ENCODE peak calls at places on chromosomes 3 and 15, in ten cellular contexts. One of them, this sample, is unnamed.

GRCh38 chr3:142498397-142499180 is 50.8 kb upstream of the XRN1 start:
- DNase-seq in bronchial epithelial cell: no peak
- DNase-seq in stimulated activated naive B cell treated with anti-CD40 and anti-IgM and Interleukin-4, amounts not matched to agents 10 μg/mL and 1 μg/mL and 100 μg/mL, for 72 hours: peak; percentile 1
- DNase-seq in GM13977: peak; percentile 23
- DNase-seq in lower leg skin: no peak
- DNase-seq in neural crest cell: no peak
- DNase-seq in Kasumi-1: no peak
- DNase-seq in H7: no peak
- DNase-seq in iris pigment epithelial cell: peak; percentile 70
- DNase-seq in fibroblast of lung: peak; percentile 31
- DNase-seq in this sample: no peak

GRCh38 chr3:190338717-190339116 is 16.5 kb upstream of the CLDN1 start:
- DNase-seq in fibroblast of lung: no peak
- DNase-seq in iris pigment epithelial cell: peak; percentile 44
- DNase-seq in H7: no peak
- DNase-seq in lower leg skin: no peak
- DNase-seq in bronchial epithelial cell: peak; percentile 98
- DNase-seq in Kasumi-1: no peak
- DNase-seq in neural crest cell: no peak
- DNase-seq in stimulated activated naive B cell treated with anti-CD40 and anti-IgM and Interleukin-4, amounts not matched to agents 10 μg/mL and 1 μg/mL and 100 μg/mL, for 72 hours: no peak
- DNase-seq in GM13977: no peak
- DNase-seq in this sample: no peak

GRCh38 chr15:76203766-76204557 is 107.3 kb downstream of the ETFA start:
- DNase-seq in iris pigment epithelial cell: no peak
- DNase-seq in GM13977: no peak
- DNase-seq in fibroblast of lung: no peak
- DNase-seq in H7: peak; percentile 57
- DNase-seq in lower leg skin: peak; percentile 67
- DNase-seq in stimulated activated naive B cell treated with anti-CD40 and anti-IgM and Interleukin-4, amounts not matched to agents 10 μg/mL and 1 μg/mL and 100 μg/mL, for 72 hours: no peak
- DNase-seq in bronchial epithelial cell: no peak
- DNase-seq in neural crest cell: no peak
- DNase-seq in Kasumi-1: no peak
- DNase-seq in this sample: no peak

GRCh38 chr3:47515864-47516319 is 2.4 kb upstream of the ELP6 start:
- DNase-seq in bronchial epithelial cell: no peak
- DNase-seq in iris pigment epithelial cell: peak; percentile 16
- DNase-seq in fibroblast of lung: no peak
- DNase-seq in GM13977: no peak
- DNase-seq in Kasumi-1: no peak
- DNase-seq in stimulated activated naive B cell treated with anti-CD40 and anti-IgM and Interleukin-4, amounts not matched to agents 10 μg/mL and 1 μg/mL and 100 μg/mL, for 72 hours: no peak
- DNase-seq in neural crest cell: no peak
- DNase-seq in H7: no peak
- DNase-seq in lower leg skin: no peak
- DNase-seq in this sample: no peak

GRCh38 chr3:162034368-162034767 is 537.8 kb downstream of the OTOL1 start:
- DNase-seq in Kasumi-1: no peak
- DNase-seq in GM13977: no peak
- DNase-seq in iris pigment epithelial cell: peak; percentile 67
- DNase-seq in H7: no peak
- DNase-seq in stimulated activated naive B cell treated with anti-CD40 and anti-IgM and Interleukin-4, amounts not matched to agents 10 μg/mL and 1 μg/mL and 100 μg/mL, for 72 hours: no peak
- DNase-seq in fibroblast of lung: peak; percentile 44
- DNase-seq in bronchial epithelial cell: no peak
- DNase-seq in lower leg skin: no peak
- DNase-seq in neural crest cell: no peak
- DNase-seq in this sample: no peak

GRCh38 chr3:128273116-128273840 is 120.0 kb downstream of the EEFSEC start:
- DNase-seq in Kasumi-1: no peak
- DNase-seq in iris pigment epithelial cell: no peak
- DNase-seq in neural crest cell: no peak
- DNase-seq in lower leg skin: peak; percentile 65
- DNase-seq in bronchial epithelial cell: no peak
- DNase-seq in stimulated activated naive B cell treated with anti-CD40 and anti-IgM and Interleukin-4, amounts not matched to agents 10 μg/mL and 1 μg/mL and 100 μg/mL, for 72 hours: no peak
- DNase-seq in GM13977: no peak
- DNase-seq in fibroblast of lung: no peak
- DNase-seq in H7: peak; percentile 54
- DNase-seq in this sample: no peak

GRCh38 chr3:51938780-51939425 is 2.8 kb downstream of the RRP9 start:
- DNase-seq in neural crest cell: no peak
- DNase-seq in stimulated activated naive B cell treated with anti-CD40 and anti-IgM and Interleukin-4, amounts not matched to agents 10 μg/mL and 1 μg/mL and 100 μg/mL, for 72 hours: no peak
- DNase-seq in iris pigment epithelial cell: no peak
- DNase-seq in fibroblast of lung: no peak
- DNase-seq in H7: peak; percentile 17
- DNase-seq in bronchial epithelial cell: no peak
- DNase-seq in Kasumi-1: no peak
- DNase-seq in GM13977: no peak
- DNase-seq in lower leg skin: peak; percentile 79
- DNase-seq in this sample: no peak

GRCh38 chr15:88375234-88375926 is 91.8 kb downstream of the MRPL46 start:
- DNase-seq in fibroblast of lung: peak; percentile 52
- DNase-seq in neural crest cell: no peak
- DNase-seq in Kasumi-1: no peak
- DNase-seq in bronchial epithelial cell: peak; percentile 12
- DNase-seq in stimulated activated naive B cell treated with anti-CD40 and anti-IgM and Interleukin-4, amounts not matched to agents 10 μg/mL and 1 μg/mL and 100 μg/mL, for 72 hours: no peak
- DNase-seq in iris pigment epithelial cell: peak; percentile 41
- DNase-seq in H7: peak; percentile 33
- DNase-seq in GM13977: no peak
- DNase-seq in lower leg skin: no peak
- DNase-seq in this sample: peak; percentile 8

GRCh38 chr3:178405456-178405970 is 130.7 kb upstream of the KCNMB2 start:
- DNase-seq in neural crest cell: no peak
- DNase-seq in stimulated activated naive B cell treated with anti-CD40 and anti-IgM and Interleukin-4, amounts not matched to agents 10 μg/mL and 1 μg/mL and 100 μg/mL, for 72 hours: no peak
- DNase-seq in iris pigment epithelial cell: no peak
- DNase-seq in H7: no peak
- DNase-seq in fibroblast of lung: peak; percentile 50
- DNase-seq in GM13977: no peak
- DNase-seq in bronchial epithelial cell: no peak
- DNase-seq in lower leg skin: no peak
- DNase-seq in Kasumi-1: no peak
- DNase-seq in this sample: no peak

GRCh38 chr15:80492409-80492808 is 88.2 kb downstream of the ARNT2 start:
- DNase-seq in neural crest cell: no peak
- DNase-seq in Kasumi-1: no peak
- DNase-seq in fibroblast of lung: no peak
- DNase-seq in lower leg skin: no peak
- DNase-seq in stimulated activated naive B cell treated with anti-CD40 and anti-IgM and Interleukin-4, amounts not matched to agents 10 μg/mL and 1 μg/mL and 100 μg/mL, for 72 hours: no peak
- DNase-seq in GM13977: no peak
- DNase-seq in bronchial epithelial cell: no peak
- DNase-seq in iris pigment epithelial cell: no peak
- DNase-seq in H7: no peak
- DNase-seq in this sample: no peak

GRCh38 chr3:82509951-82510603 is 748.6 kb upstream of the GBE1 start:
- DNase-seq in lower leg skin: peak; percentile 81
- DNase-seq in Kasumi-1: no peak
- DNase-seq in neural crest cell: no peak
- DNase-seq in H7: no peak
- DNase-seq in iris pigment epithelial cell: no peak
- DNase-seq in bronchial epithelial cell: no peak
- DNase-seq in GM13977: no peak
- DNase-seq in fibroblast of lung: no peak
- DNase-seq in stimulated activated naive B cell treated with anti-CD40 and anti-IgM and Interleukin-4, amounts not matched to agents 10 μg/mL and 1 μg/mL and 100 μg/mL, for 72 hours: no peak
- DNase-seq in this sample: no peak

GRCh38 chr15:70170096-70170699 is 72.5 kb upstream of the TLE3 start:
- DNase-seq in stimulated activated naive B cell treated with anti-CD40 and anti-IgM and Interleukin-4, amounts not matched to agents 10 μg/mL and 1 μg/mL and 100 μg/mL, for 72 hours: no peak
- DNase-seq in bronchial epithelial cell: no peak
- DNase-seq in lower leg skin: no peak
- DNase-seq in GM13977: no peak
- DNase-seq in iris pigment epithelial cell: no peak
- DNase-seq in H7: no peak
- DNase-seq in Kasumi-1: no peak
- DNase-seq in fibroblast of lung: no peak
- DNase-seq in neural crest cell: no peak
- DNase-seq in this sample: no peak